ENCODE peak calls at places on chromosomes 13 and 19, in six cellular contexts. C is stimulated activated CD4-positive, alpha-beta T cell treated with anti-CD3 and anti-CD28 coated beads, TNF-alpha, amount 100 ng/mL, for 4 hours; Q is nephron progenitor cell; B is NCI-H1092; D is hepatic stellate cell; U is activated CD4-positive, alpha-beta T cell treated with anti-CD3 and anti-CD28 coated beads, Interleukin-2, amount 10 ng/mL, durations not matched to agents 7 days and 5 days. Z is an unnamed sample.

GRCh38 chr19:35601971-35602370 is 10.6 kb upstream of the HAUS5 start:
- DNase-seq in C (no peak), Q (no peak), B (no peak), U (no peak), D (no peak), Z (no peak)

GRCh38 chr19:47435883-47436417 is 16.6 kb upstream of the MEIS3 start:
- DNase-seq in Q (no peak), C (no peak), D (no peak), B (no peak), U (no peak), Z (no peak)

GRCh38 chr19:16168465-16169081 is 4.8 kb downstream of the CIB3 start:
- DNase-seq in Q (no peak), U (no peak), D (no peak), C (no peak), B (no peak), Z (no peak)

GRCh38 chr19:32916969-32917611 is 47.5 kb upstream of the SLC7A9 start:
- DNase-seq in U (no peak), B (no peak), D (no peak), Q (no peak), C (no peak), Z (peak)

GRCh38 chr13:59609421-59609820 is 554.3 kb downstream of the DIAPH3 start:
- DNase-seq in Q (no peak), U (no peak), C (no peak), D (no peak), B (no peak), Z (no peak)

GRCh38 chr19:52415711-52416110 is 13.2 kb upstream of the ZNF534 start:
- DNase-seq in D (no peak), Q (no peak), C (no peak), U (no peak), B (no peak), Z (no peak)

GRCh38 chr19:35931161-35931873 is 4.9 kb upstream of the LRFN3 start:
- DNase-seq in U (peak), B (peak), D (peak), C (peak), Q (peak), Z (peak)

GRCh38 chr13:111061338-111062045 is 53.6 kb upstream of the ARHGEF7 start:
- DNase-seq in D (no peak), B (no peak), C (no peak), U (no peak), Q (no peak), Z (no peak)

GRCh38 chr19:17264641-17264979 is at the start of gene USHBP1:
- DNase-seq in Q (no peak), C (no peak), B (no peak), D (no peak), U (no peak), Z (no peak)

GRCh38 chr13:110265341-110265681 is 41.6 kb downstream of the COL4A1 start:
- DNase-seq in B (no peak), D (no peak), U (no peak), C (no peak), Q (no peak), Z (no peak)

GRCh38 chr19:14409157-14410053 is 9.7 kb downstream of the DDX39A start:
- DNase-seq in C (no peak), D (no peak), Q (no peak), B (no peak), U (no peak), Z (no peak)

GRCh38 chr13:51584731-51585191 is 499 bp downstream of the WDFY2 start:
- DNase-seq in U (peak), Q (peak), B (peak), D (peak), C (peak), Z (peak)

GRCh38 chr13:61142506-61142905 is 273.1 kb downstream of the PCDH20 start:
- DNase-seq in Q (no peak), B (no peak), D (no peak), C (no peak), U (no peak), Z (no peak)

GRCh38 chr19:45801603-45802175 is 9.0 kb upstream of the DMWD start:
- DNase-seq in B (no peak), C (no peak), U (no peak), D (no peak), Q (no peak), Z (no peak)

GRCh38 chr19:40139533-40140287 is 49.0 kb upstream of the ZNF780A start:
- DNase-seq in B (no peak), Q (peak), D (peak), U (peak), C (no peak), Z (peak)

Z was measured in fibroblast of mammary gland.